ENCODE peak calls at places on chromosomes 3 and 15, in eight cellular contexts. G, O, K, Q, V, D, F and H are unnamed samples.
A peak's percentile ranks its signal among the peaks of the same experiment; 100 is the strongest.

GRCh38 chr3:72582211-72582878 is 265.9 kb downstream of the SHQ1 start:
- DNase-seq in G (peak; percentile 70), O (no peak), K (no peak), Q (no peak), V (no peak), D (no peak), F (no peak), H (no peak)

GRCh38 chr3:108620250-108620649 is 30.7 kb downstream of the DZIP3 start:
- DNase-seq in G (no peak), O (no peak), K (no peak), Q (no peak), V (no peak), D (no peak), F (no peak), H (no peak)

GRCh38 chr15:99925661-99926461 is 192.6 kb upstream of the LYSMD4 start:
- DNase-seq in G (peak; percentile 54), O (no peak), K (no peak), Q (peak; percentile 51), V (peak; percentile 75), D (peak; percentile 13), F (peak; percentile 10), H (peak; percentile 17)

GRCh38 chr15:83206971-83207621 is 527 bp downstream of the HDGFL3 start:
- DNase-seq in G (peak; percentile 72), O (peak; percentile 31), K (peak; percentile 58), Q (peak; percentile 63), V (no peak), D (peak; percentile 25), F (peak; percentile 27), H (peak; percentile 50)

GRCh38 chr3:180332608-180333007 is 269.4 kb upstream of the TTC14 start:
- DNase-seq in G (no peak), O (no peak), K (no peak), Q (no peak), V (no peak), D (no peak), F (no peak), H (no peak)

GRCh38 chr15:82146990-82147461 is 101.2 kb upstream of the MEX3B start:
- DNase-seq in G (no peak), O (no peak), K (no peak), Q (no peak), V (no peak), D (peak; percentile 74), F (peak; percentile 81), H (no peak)

GRCh38 chr15:79218588-79219200 is 63.8 kb upstream of the ANKRD34C start:
- DNase-seq in G (no peak), O (no peak), K (no peak), Q (peak; percentile 18), V (no peak), D (peak; percentile 57), F (peak; percentile 14), H (peak; percentile 60)

GRCh38 chr15:92787116-92787515 is 113.0 kb upstream of the CHD2 start:
- DNase-seq in G (no peak), O (no peak), K (no peak), Q (no peak), V (no peak), D (no peak), F (no peak), H (no peak)

GRCh38 chr15:52566889-52567288 is 1.9 kb downstream of the ARPP19 start:
- DNase-seq in G (no peak), O (no peak), K (no peak), Q (no peak), V (no peak), D (no peak), F (no peak), H (no peak)

GRCh38 chr3:67790043-67790442 is 135.6 kb upstream of the SUCLG2 start:
- DNase-seq in G (peak; percentile 62), O (peak; percentile 33), K (no peak), Q (peak; percentile 42), V (peak; percentile 65), D (peak; percentile 49), F (peak; percentile 61), H (peak; percentile 38)

GRCh38 chr15:35740761-35741160 is 194.8 kb upstream of the DPH6 start:
- DNase-seq in G (no peak), O (no peak), K (no peak), Q (no peak), V (no peak), D (no peak), F (peak; percentile 59), H (peak; percentile 64)

GRCh38 chr3:188341501-188341900 is 187.5 kb downstream of the LPP start:
- DNase-seq in G (no peak), O (no peak), K (no peak), Q (no peak), V (no peak), D (no peak), F (no peak), H (no peak)

DNA sequence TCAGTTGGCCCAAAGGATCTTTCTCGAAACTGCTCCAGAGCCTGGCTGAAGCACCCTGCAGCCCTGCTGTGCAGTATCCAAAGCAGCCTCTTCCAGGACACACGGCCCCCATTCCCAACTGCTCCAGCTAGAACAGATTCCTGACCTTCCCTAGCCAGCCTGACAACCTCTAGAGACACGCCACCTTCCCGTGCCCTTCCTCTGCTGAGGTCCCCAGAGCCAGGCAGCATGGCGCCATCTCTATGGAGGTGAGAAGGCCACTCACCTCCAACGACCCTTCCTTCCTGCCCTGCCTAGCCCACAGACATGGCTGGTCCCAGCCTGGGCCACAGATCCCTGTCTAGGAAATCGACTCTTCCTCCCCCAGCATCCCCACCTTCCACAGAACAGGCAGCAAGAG is 3.1 kb downstream of the KIF7 start:
- DNase-seq in G (no peak), O (no peak), K (no peak), Q (no peak), V (no peak), D (no peak), F (no peak), H (no peak)
- TF ChIP-seq CTCF in G (no peak), O (no peak), K (no peak), Q (no peak), V (no peak), D (no peak), F (no peak), H (no peak)

GRCh38 chr15:26842391-26842790 is 24.5 kb upstream of the GABRA5 start:
- DNase-seq in G (no peak), O (no peak), K (no peak), Q (no peak), V (no peak), D (no peak), F (no peak), H (no peak)

GRCh38 chr15:26841514-26841913 is 25.3 kb upstream of the GABRA5 start:
- DNase-seq in G (no peak), O (no peak), K (no peak), Q (no peak), V (no peak), D (no peak), F (no peak), H (no peak)

GRCh38 chr15:26844901-26845300 is 22.0 kb upstream of the GABRA5 start:
- DNase-seq in G (no peak), O (no peak), K (no peak), Q (no peak), V (no peak), D (no peak), F (no peak), H (no peak)

GRCh38 chr15:26841941-26842340 is 24.9 kb upstream of the GABRA5 start:
- DNase-seq in G (no peak), O (no peak), K (no peak), Q (no peak), V (no peak), D (no peak), F (no peak), H (no peak)

DNA sequence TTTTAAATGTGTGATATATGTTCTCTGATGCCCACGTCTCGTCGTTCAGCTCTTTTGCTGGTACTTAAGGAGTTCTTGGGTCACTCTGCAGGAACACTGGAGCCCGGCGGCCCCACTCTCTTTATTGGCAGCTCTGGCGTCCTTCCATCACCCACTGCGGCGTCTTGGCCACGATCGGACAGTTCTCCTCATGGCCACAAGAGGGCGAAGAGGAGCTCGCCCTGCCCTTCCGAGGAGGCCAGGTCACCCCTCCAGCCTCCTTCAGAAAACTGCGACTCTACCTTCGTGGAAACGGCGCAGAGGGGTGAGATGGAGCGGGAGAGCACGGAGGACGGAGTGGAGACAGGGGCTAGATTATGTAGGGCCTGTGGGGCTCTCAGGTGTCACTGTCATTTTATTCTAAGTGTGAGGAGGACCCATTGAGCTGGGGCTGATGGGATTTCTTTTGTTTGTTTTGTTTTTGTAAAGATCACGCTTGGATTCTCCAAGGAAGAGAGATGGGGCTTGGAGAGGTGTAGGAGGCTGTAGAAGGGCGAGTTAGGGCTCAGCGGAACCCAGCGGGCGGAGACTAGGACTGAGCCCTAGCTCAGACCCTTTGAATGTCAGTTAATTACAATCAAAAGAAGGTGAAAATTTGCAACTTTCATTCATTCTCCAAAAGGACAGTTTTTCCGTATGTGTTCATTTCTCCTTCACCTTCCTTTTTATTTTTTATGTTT is 28.0 kb upstream of the GABRA5 start:
- DNase-seq in G (peak; percentile 29), O (no peak), K (no peak), Q (peak; percentile 33), V (no peak), D (peak; percentile 25), F (no peak), H (no peak)
- TF ChIP-seq CTCF in G (peak; percentile 60), O (no peak), K (peak; percentile 64), Q (no peak), V (no peak), D (peak; percentile 69), F (peak; percentile 27), H (peak; percentile 39)

DNA sequence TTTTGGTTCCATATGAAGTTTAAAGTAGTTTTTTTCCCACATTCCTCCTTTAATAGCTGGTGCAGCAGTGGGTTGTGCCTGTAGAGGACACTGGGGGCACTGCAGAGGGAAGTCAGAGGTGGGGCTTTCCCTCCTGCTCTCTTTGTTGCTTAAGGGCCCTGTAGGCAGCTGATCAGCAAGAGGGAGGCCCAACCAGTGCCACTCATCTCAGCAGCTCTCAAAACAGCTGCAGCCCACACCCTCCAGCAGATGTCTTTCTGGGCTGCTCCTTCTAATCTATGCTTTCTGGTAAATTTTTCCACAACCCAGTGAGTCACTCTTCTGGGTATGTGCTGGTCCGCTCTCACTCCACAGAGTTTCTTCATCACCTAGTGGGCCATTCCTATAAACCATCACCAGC is 263.8 kb downstream of the FEZF2 start:
- DNase-seq in G (no peak), O (no peak), K (no peak), Q (no peak), V (no peak), D (no peak), F (peak; percentile 97), H (peak; percentile 2)
- TF ChIP-seq CTCF in G (no peak), O (no peak), K (no peak), Q (peak; percentile 58), V (no peak), D (no peak), F (peak; percentile 40), H (no peak)

DNA sequence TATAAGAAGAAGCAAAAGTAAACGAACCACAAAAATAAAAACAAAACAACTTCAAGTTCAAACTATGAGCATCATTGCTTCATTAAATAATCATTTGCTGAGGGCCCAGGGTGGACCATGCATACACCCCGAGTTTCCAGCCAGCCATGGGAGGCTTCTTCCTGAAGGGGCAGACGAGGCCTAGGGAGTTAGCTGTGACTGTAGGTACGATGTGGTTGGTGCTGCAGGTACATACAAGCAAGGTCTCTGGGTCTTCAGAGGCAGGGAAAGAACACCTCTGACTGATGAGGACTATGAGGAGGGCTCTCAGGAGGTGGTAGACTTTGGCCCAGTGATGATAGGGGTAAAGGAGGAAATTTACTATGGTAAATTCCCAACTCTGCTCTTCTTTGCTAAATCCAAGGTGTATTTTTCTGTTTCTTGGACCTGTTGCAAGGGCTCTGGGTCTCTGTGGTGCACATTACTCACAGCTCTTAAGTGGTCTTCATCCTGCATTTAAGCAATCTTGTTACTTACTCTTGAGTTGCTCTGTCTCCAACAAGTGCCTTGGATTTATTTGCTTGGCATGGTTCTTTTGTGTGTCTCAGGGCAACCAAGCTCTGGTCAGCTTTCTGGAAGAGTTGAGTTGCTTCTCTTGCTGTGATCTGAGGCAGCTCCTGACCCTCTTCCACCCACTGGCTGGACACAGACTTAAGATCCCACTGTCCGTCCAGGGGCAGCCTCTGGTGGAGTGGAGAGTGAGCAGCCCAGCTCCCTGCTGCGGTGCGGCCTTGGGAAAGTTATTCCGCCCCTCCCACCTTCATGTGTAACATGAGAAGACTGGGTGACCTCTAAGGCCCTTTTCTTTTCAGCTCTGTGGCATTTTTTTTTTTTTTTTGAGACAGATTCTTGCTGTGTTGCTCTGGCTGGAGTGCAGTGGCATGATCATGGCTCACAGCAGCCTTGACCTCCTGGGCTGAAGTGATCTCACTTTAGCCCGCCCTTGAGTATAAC is 56.1 kb upstream of the KIF23 start:
- DNase-seq in G (peak; percentile 50), O (no peak), K (no peak), Q (peak; percentile 55), V (no peak), D (no peak), F (peak; percentile 20), H (no peak)
- TF ChIP-seq CTCF in G (no peak), O (no peak), K (no peak), Q (no peak), V (no peak), D (no peak), F (no peak), H (no peak)